ENCODE peak calls at places on chromosomes 1 and 21, in eight cellular contexts. V is endothelial cell; W is MG63; O is fibroblast of mammary gland; E is skeletal muscle cell; H is AG10803; K is activated naive CD4-positive, alpha-beta T cell treated with anti-CD3 and anti-CD28 coated beads, Interleukin-2, amount 10 ng/mL, durations not matched to agents 7 days and 5 days; B is T-cell. A is an unnamed sample.

GRCh38 chr1:3577711-3578432 is 33.4 kb downstream of the MEGF6 start:
- DNase-seq in V (no peak), W (peak), E (no peak), B (no peak), H (no peak), K (no peak), O (no peak), A (no peak)

GRCh38 chr1:230128569-230129269 is 61.7 kb downstream of the GALNT2 start:
- DNase-seq in O (no peak), B (no peak), H (no peak), E (no peak), K (no peak), V (no peak), W (no peak), A (no peak)

GRCh38 chr1:41513388-41513745 is 28.9 kb upstream of the EDN2 start:
- DNase-seq in V (peak), E (no peak), O (no peak), B (no peak), W (no peak), H (no peak), K (peak), A (no peak)

GRCh38 chr1:107765484-107765883 is 199.5 kb downstream of the VAV3 start:
- DNase-seq in E (no peak), H (no peak), W (no peak), O (no peak), B (no peak), K (no peak), V (no peak), A (no peak)

GRCh38 chr1:111032295-111032897 is 68.7 kb upstream of the LRIF1 start:
- DNase-seq in B (no peak), O (peak), E (peak), W (no peak), V (peak), K (peak), H (peak), A (peak)

GRCh38 chr1:168483531-168483930 is 60.3 kb downstream of the XCL2 start:
- DNase-seq in V (no peak), O (peak), B (no peak), W (no peak), H (peak), E (no peak), K (no peak), A (peak)

GRCh38 chr1:14605945-14606344 is 7.5 kb downstream of the KAZN start:
- DNase-seq in H (no peak), V (no peak), B (no peak), E (no peak), O (no peak), K (no peak), W (no peak), A (no peak)

GRCh38 chr1:245086389-245086969 is 68.3 kb upstream of the KIF26B start:
- DNase-seq in H (peak), K (no peak), B (no peak), O (peak), E (peak), V (no peak), W (no peak), A (peak)

GRCh38 chr1:31701137-31701736 is 2.6 kb downstream of the COL16A1 start:
- DNase-seq in W (peak), V (no peak), H (peak), K (no peak), B (no peak), O (peak), E (peak), A (peak)

GRCh38 chr21:31201548-31201947 is 142.5 kb downstream of the TIAM1 start:
- DNase-seq in H (peak), O (peak), W (peak), E (peak), K (no peak), V (no peak), B (no peak), A (no peak)

GRCh38 chr1:67652800-67653199 is 32.2 kb upstream of the GADD45A start:
- DNase-seq in O (peak), H (peak), W (peak), B (no peak), V (no peak), K (no peak), E (peak), A (peak)

GRCh38 chr1:167880570-167880969 is 33.4 kb downstream of the ADCY10 start:
- DNase-seq in O (no peak), B (no peak), H (no peak), K (no peak), V (no peak), W (no peak), E (no peak), A (no peak)

GRCh38 chr1:112444269-112444668 is 48.3 kb downstream of the CTTNBP2NL start:
- DNase-seq in E (no peak), H (no peak), W (no peak), V (no peak), O (peak), K (no peak), B (no peak), A (peak)

GRCh38 chr1:112807117-112807516 is 92.0 kb upstream of the PPM1J start:
- DNase-seq in H (no peak), E (no peak), W (no peak), K (no peak), V (no peak), B (no peak), O (no peak), A (no peak)

GRCh38 chr1:226051356-226051755 is 11.2 kb upstream of the H3-3A start:
- DNase-seq in W (no peak), H (peak), B (no peak), O (peak), K (no peak), V (no peak), E (no peak), A (no peak)

GRCh38 chr1:3139871-3140837 is 71.2 kb downstream of the PRDM16 start:
- DNase-seq in H (no peak), V (no peak), K (no peak), E (no peak), O (no peak), W (no peak), B (no peak), A (no peak)